ENCODE peak calls at places on chromosomes 2 and 18, in nine cellular contexts. D, P, H, O, G, M, B, S and I are unnamed samples.
A peak's percentile ranks its signal among the peaks of the same experiment; 100 is the strongest.

GRCh38 chr2:2846379-2847130 is 515.5 kb upstream of the MYT1L start:
- DNase-seq in D (no peak), P (no peak), M (no peak), O (no peak), S (peak; percentile 45), B (peak; percentile 42), G (no peak), H (no peak), I (no peak)

GRCh38 chr18:79963658-79964329 is 649 bp upstream of the HSBP1L1 start:
- DNase-seq in B (no peak), M (no peak), S (no peak), P (no peak), H (no peak), G (no peak), D (no peak), O (no peak), I (no peak)

GRCh38 chr2:119455066-119455718 is 23.5 kb downstream of the TMEM37 start:
- DNase-seq in H (no peak), M (no peak), S (no peak), G (no peak), D (no peak), B (no peak), P (no peak), O (no peak), I (no peak)

GRCh38 chr2:42847596-42848151 is 55.3 kb upstream of the HAAO start:
- DNase-seq in D (no peak), B (no peak), G (no peak), M (no peak), O (no peak), S (no peak), H (no peak), P (no peak), I (no peak)

GRCh38 chr2:102112692-102113665 is 29.6 kb upstream of the IL1R1 start:
- DNase-seq in D (no peak), O (no peak), S (no peak), H (no peak), G (peak; percentile 87), M (no peak), B (no peak), P (no peak), I (no peak)

GRCh38 chr2:58762176-58762781 is 521.2 kb upstream of the FANCL start:
- DNase-seq in D (no peak), B (peak; percentile 40), P (peak; percentile 3), H (peak; percentile 51), S (peak; percentile 41), M (peak; percentile 69), O (no peak), G (peak; percentile 28), I (peak; percentile 7)

GRCh38 chr2:240523451-240524281 is 34.1 kb downstream of the ANKMY1 start:
- DNase-seq in O (no peak), M (no peak), H (no peak), G (no peak), D (no peak), P (no peak), S (no peak), B (peak; percentile 6), I (no peak)

GRCh38 chr2:203714112-203714511 is 7.7 kb downstream of the CD28 start:
- DNase-seq in P (no peak), H (no peak), O (no peak), S (no peak), B (no peak), M (no peak), G (no peak), D (no peak), I (no peak)

GRCh38 chr18:34709104-34709503 is 994 bp upstream of the DTNA start:
- DNase-seq in O (no peak), M (peak; percentile 34), S (no peak), G (peak; percentile 87), D (no peak), H (no peak), P (no peak), B (no peak), I (no peak)

GRCh38 chr18:78822171-78822570 is 157.4 kb upstream of the SALL3 start:
- DNase-seq in P (no peak), M (no peak), O (no peak), D (no peak), S (no peak), B (no peak), G (no peak), H (no peak), I (no peak)

GRCh38 chr2:242088471-242089212 is 219.1 kb downstream of the RTP5 start:
- DNase-seq in M (peak; percentile 88), S (peak; percentile 58), P (peak; percentile 81), H (peak; percentile 97), G (peak; percentile 73), D (peak; percentile 97), O (peak; percentile 75), B (peak; percentile 89), I (peak; percentile 93)

GRCh38 chr2:217231724-217232123 is 371.9 kb upstream of the TNP1 start:
- DNase-seq in H (no peak), D (no peak), S (no peak), P (no peak), B (no peak), O (no peak), M (no peak), G (no peak), I (no peak)

GRCh38 chr2:215506604-215506990 is 70.7 kb upstream of the FN1 start:
- DNase-seq in O (no peak), B (no peak), H (no peak), S (no peak), M (no peak), G (no peak), D (no peak), P (no peak), I (no peak)

GRCh38 chr2:213284105-213285090 is at the start of gene SPAG16:
- DNase-seq in B (peak; percentile 90), S (no peak), D (peak; percentile 97), G (peak; percentile 97), M (peak; percentile 98), P (peak; percentile 91), H (peak; percentile 94), O (peak; percentile 84), I (peak; percentile 91)
- TF ChIP-seq POLR2A in B (no peak), S (no peak), D (no peak), G (peak; percentile 34), M (peak; percentile 60), P (peak; percentile 58), H (peak; percentile 25), O (peak; percentile 57), I (peak; percentile 56)

DNA sequence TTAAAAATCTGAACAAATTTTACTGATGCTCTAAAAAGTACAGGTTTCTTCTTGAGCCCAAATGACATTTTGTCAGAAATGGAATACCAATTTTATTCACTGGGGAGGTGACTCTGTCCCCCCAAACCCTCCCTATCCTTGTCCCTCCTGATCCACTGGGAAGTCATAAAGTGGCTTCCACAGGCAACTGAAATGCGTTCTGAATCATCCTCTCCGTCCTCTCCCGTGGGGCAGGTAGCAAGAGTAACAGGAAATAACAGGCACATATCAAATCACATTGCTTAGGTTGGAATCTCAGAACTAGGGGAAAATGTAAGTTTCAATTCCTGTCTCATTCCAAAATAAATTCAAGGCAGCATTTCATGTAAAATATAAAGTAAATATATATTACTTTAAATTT is 44.5 kb downstream of the MYL12B start:
- DNase-seq in M (no peak), B (no peak), P (no peak), H (no peak), S (no peak), O (no peak), G (no peak), D (no peak), I (no peak)
- TF ChIP-seq POLR2A in M (no peak), B (no peak), P (no peak), H (no peak), S (no peak), O (no peak), G (no peak), D (no peak), I (no peak)

DNA sequence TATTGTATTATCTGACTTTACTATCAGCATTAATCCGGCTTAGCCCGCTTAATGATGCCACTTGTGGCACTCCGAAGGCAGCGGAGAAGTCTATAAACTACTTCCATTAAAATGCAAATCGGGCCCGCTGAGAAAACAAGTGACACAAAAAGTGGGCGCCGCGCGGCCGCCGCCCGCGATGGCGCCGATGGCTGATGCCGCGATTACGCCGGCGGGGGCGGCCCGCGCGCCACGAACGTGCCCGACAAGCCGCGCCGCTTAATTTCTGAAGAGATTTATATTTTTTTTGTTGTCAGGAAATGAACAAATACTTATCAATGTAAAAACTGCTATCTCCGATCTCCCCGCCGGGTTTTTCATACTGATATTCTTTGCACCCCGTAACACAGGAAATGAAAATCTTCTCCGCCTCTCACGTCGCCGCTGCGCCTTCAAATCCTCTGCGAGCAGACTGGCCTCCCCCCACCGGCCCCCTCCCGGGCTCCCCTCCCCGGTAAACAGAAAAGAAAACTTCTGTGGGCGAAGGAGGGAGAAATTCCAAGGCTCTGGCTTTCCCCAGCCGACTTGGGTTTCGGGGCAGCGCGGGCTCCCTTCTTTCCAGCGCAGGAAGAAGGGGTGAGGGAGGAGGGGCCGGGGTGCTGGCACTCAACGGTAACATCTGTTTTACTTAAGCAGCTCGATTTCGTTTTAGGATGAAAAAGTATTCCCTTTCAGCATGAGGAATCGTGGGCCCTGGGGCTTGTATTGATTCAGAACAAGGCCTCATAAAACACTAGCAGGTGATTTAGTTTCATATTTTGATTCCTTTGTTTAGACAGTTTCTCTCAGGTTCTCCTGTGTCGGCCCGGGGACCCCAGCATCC is 222.0 kb downstream of the INSIG2 start:
- DNase-seq in H (no peak), O (peak; percentile 31), S (no peak), D (peak; percentile 63), G (peak; percentile 8), P (peak; percentile 40), B (no peak), M (no peak), I (no peak)
- TF ChIP-seq POLR2A in H (no peak), O (no peak), S (no peak), D (no peak), G (no peak), P (no peak), B (no peak), M (no peak), I (no peak)

GRCh38 chr18:36177913-36178312 is 9.4 kb upstream of the MOCOS start:
- DNase-seq in M (no peak), O (no peak), S (no peak), G (no peak), H (no peak), D (no peak), B (no peak), P (no peak), I (no peak)

GRCh38 chr18:36179562-36180334 is 7.5 kb upstream of the MOCOS start:
- DNase-seq in O (no peak), D (peak; percentile 79), S (no peak), B (peak; percentile 73), M (no peak), H (no peak), P (no peak), G (peak; percentile 96), I (no peak)

GRCh38 chr18:36176739-36177138 is 10.6 kb upstream of the MOCOS start:
- DNase-seq in P (no peak), M (no peak), S (no peak), H (no peak), D (no peak), B (no peak), G (peak; percentile 56), O (no peak), I (no peak)

GRCh38 chr18:36175481-36175880 is 11.8 kb upstream of the MOCOS start:
- DNase-seq in G (no peak), D (no peak), B (no peak), O (no peak), H (no peak), M (no peak), S (no peak), P (no peak), I (no peak)

DNA sequence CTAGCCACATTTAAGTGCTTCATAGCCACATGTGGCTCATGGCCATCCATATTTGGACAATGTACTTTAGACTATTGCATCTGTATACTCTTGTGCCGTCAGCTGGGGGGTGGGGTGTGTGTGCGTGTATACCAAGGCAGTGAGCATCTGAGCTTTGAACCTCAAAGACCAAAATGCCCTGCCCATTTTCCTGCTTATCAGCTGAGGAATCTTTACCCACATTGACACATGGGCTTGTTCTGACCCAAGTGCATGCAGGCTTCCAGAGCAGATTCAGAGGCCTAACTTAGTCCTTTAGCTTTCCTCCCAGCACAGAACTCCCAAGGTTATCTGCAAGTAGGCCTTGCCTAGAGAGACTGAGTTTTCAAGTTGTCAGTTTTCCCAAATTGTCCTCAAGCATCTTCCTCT is 11.1 kb upstream of the MOCOS start:
- DNase-seq in H (peak; percentile 85), M (no peak), P (no peak), S (no peak), B (no peak), O (no peak), D (no peak), G (no peak), I (no peak)
- TF ChIP-seq POLR2A in H (no peak), M (no peak), P (no peak), S (no peak), B (no peak), O (no peak), D (no peak), G (no peak), I (no peak)